ENCODE peak calls at places on chromosomes 7 and 10, in nine cellular contexts. W, O, F, K, G, M, L, I and B are unnamed samples. For H3K4me1, the result is how much of the 10 kb centered on the place peaks cover.

GRCh38 chr10:57119690-57120089 is 758.6 kb upstream of the ZWINT start:
- DNase-seq in W (no peak), O (no peak), F (no peak), K (no peak), G (no peak), M (no peak), L (no peak), I (no peak), B (peak)

GRCh38 chr10:30583778-30584415 is 45.7 kb downstream of the LYZL2 start:
- DNase-seq in W (peak), O (no peak), F (no peak), K (peak), G (peak), M (peak), L (no peak), I (peak), B (peak)

GRCh38 chr10:69446650-69447151 is 4.6 kb upstream of the TSPAN15 start:
- DNase-seq in W (no peak), O (no peak), F (no peak), K (peak), G (no peak), M (peak), L (no peak), I (peak), B (peak)

GRCh38 chr7:137474627-137475026 is 131.1 kb upstream of the PTN start:
- DNase-seq in W (no peak), O (no peak), F (no peak), K (no peak), G (no peak), M (no peak), L (no peak), I (no peak), B (no peak)

GRCh38 chr7:103074519-103075336 is at the start of the genes ARMC10 and FBXL13:
- DNase-seq in W (peak), O (peak), F (peak), K (peak), G (peak), M (peak), L (peak), I (peak), B (peak)

GRCh38 chr10:77164616-77165311 is 472.8 kb downstream of the KCNMA1 start:
- DNase-seq in W (no peak), O (no peak), F (no peak), K (peak), G (no peak), M (no peak), L (no peak), I (no peak), B (no peak)

GRCh38 chr10:46560952-46561351 is 4.5 kb upstream of the GPRIN2 start:
- DNase-seq in W (peak), O (no peak), F (no peak), K (no peak), G (no peak), M (no peak), L (no peak), I (no peak), B (no peak)

GRCh38 chr7:49367072-49367471 is 406.4 kb upstream of the VWC2 start:
- DNase-seq in W (no peak), O (no peak), F (no peak), K (no peak), G (no peak), M (no peak), L (no peak), I (no peak), B (no peak)

GRCh38 chr7:17099083-17099973 is 199.1 kb upstream of the AHR start:
- DNase-seq in W (no peak), O (no peak), F (no peak), K (peak), G (peak), M (peak), L (no peak), I (peak), B (peak)

GRCh38 chr7:50681451-50682045 is 101.1 kb downstream of the GRB10 start:
- DNase-seq in W (no peak), O (no peak), F (no peak), K (no peak), G (no peak), M (no peak), L (no peak), I (no peak), B (no peak)

GRCh38 chr10:89299031-89299430 is 2.8 kb upstream of the IFIT2 start:
- DNase-seq in W (no peak), O (no peak), F (no peak), K (no peak), G (no peak), M (no peak), L (no peak), I (no peak), B (no peak)

GRCh38 chr7:24981544-24981951 is 1.6 kb upstream of the OSBPL3 start:
- DNase-seq in W (peak), O (peak), F (peak), K (peak), G (peak), M (peak), L (peak), I (no peak), B (peak)

GRCh38 chr7:151838861-151839381 is 38.0 kb downstream of the PRKAG2 start:
- DNase-seq in W (peak), O (peak), F (peak), K (no peak), G (no peak), M (no peak), L (no peak), I (no peak), B (no peak)

GRCh38 chr7:30596043-30596641 is 1.5 kb downstream of the GARS1 start:
- DNase-seq in W (no peak), O (no peak), F (no peak), K (peak), G (peak), M (peak), L (peak), I (no peak), B (peak)

GRCh38 chr7:21071570-21071969 is 284.9 kb upstream of the SP8 start:
- DNase-seq in W (no peak), O (no peak), F (no peak), K (no peak), G (no peak), M (no peak), L (no peak), I (no peak), B (no peak)

GRCh38 chr10:119189811-119190282 is 11.2 kb upstream of the PRDX3 start:
- DNase-seq in W (no peak), O (no peak), F (peak), K (no peak), G (peak), M (peak), L (no peak), I (no peak), B (no peak)

GRCh38 chr7:142876236-142876960 is 9.1 kb downstream of the TRPV6 start:
- DNase-seq in W (no peak), O (no peak), F (peak), K (no peak), G (no peak), M (no peak), L (no peak), I (no peak), B (no peak)

GRCh38 chr7:90474284-90475210 is 5.1 kb downstream of the PTTG1IP2 start:
- DNase-seq in W (no peak), O (no peak), F (no peak), K (peak), G (no peak), M (peak), L (no peak), I (peak), B (peak)

GRCh38 chr7:47553309-47553708 is 28.6 kb downstream of the TNS3 start:
- DNase-seq in W (no peak), O (no peak), F (no peak), K (peak), G (no peak), M (no peak), L (no peak), I (no peak), B (no peak)
- H3K4me1 ChIP-seq in W (under half), O (under half), F (under half), K (under half), G (under half), M (under half), L (under half), I (under half), B (under half)

GRCh38 chr10:5811387-5811821 is 1.8 kb downstream of the GDI2 start:
- DNase-seq in W (no peak), O (no peak), F (no peak), K (peak), G (no peak), M (peak), L (peak), I (no peak), B (no peak)
- H3K4me1 ChIP-seq in W (under half), O (half or more), F (under half), K (under half), G (under half), M (under half), L (under half), I (under half), B (under half)

GRCh38 chr7:38181111-38181510 is 3.1 kb downstream of the STARD3NL start:
- DNase-seq in W (no peak), O (no peak), F (no peak), K (no peak), G (no peak), M (no peak), L (no peak), I (no peak), B (no peak)
- H3K4me1 ChIP-seq in W (under half), O (under half), F (under half), K (under half), G (under half), M (under half), L (under half), I (under half), B (under half)

GRCh38 chr10:93756128-93756517 is 1.6 kb upstream of the LGI1 start:
- DNase-seq in W (no peak), O (no peak), F (no peak), K (no peak), G (no peak), M (no peak), L (no peak), I (no peak), B (no peak)
- H3K4me1 ChIP-seq in W (under half), O (under half), F (under half), K (under half), G (under half), M (under half), L (half or more), I (under half), B (under half)

GRCh38 chr10:125156196-125156595 is 4.2 kb downstream of the CTBP2 start:
- DNase-seq in W (no peak), O (no peak), F (no peak), K (no peak), G (no peak), M (no peak), L (no peak), I (no peak), B (no peak)
- H3K4me1 ChIP-seq in W (under half), O (under half), F (under half), K (half or more), G (under half), M (half or more), L (half or more), I (under half), B (under half)